ENCODE peak calls at places on chromosomes 12 and 14, in eight cellular contexts. One of them, this sample, is unnamed.

GRCh38 chr12:123478762-123479161 is 20.8 kb downstream of the SNRNP35 start:
- DNase-seq in endothelial cell of umbilical vein: peak; percentile 94
- DNase-seq in pancreas: no peak
- DNase-seq in HAP-1: no peak
- DNase-seq in mucosa of descending colon: no peak
- DNase-seq in HCT116: no peak
- DNase-seq in heart right ventricle: peak; percentile 71
- DNase-seq in IMR-90: peak; percentile 18
- DNase-seq in this sample: no peak

GRCh38 chr14:51442513-51443175 is 202.6 kb downstream of the TMX1 start:
- DNase-seq in endothelial cell of umbilical vein: peak; percentile 86
- DNase-seq in pancreas: no peak
- DNase-seq in HAP-1: no peak
- DNase-seq in mucosa of descending colon: no peak
- DNase-seq in HCT116: no peak
- DNase-seq in heart right ventricle: no peak
- DNase-seq in IMR-90: peak; percentile 99
- DNase-seq in this sample: no peak

GRCh38 chr12:99386907-99387306 is 260.6 kb upstream of the GARIN6 start:
- DNase-seq in endothelial cell of umbilical vein: no peak
- DNase-seq in pancreas: no peak
- DNase-seq in HAP-1: peak; percentile 58
- DNase-seq in mucosa of descending colon: no peak
- DNase-seq in HCT116: peak; percentile 28
- DNase-seq in heart right ventricle: no peak
- DNase-seq in IMR-90: peak; percentile 8
- DNase-seq in this sample: no peak

GRCh38 chr14:92495041-92495440 is 18.5 kb upstream of the RIN3 start:
- DNase-seq in endothelial cell of umbilical vein: no peak
- DNase-seq in pancreas: no peak
- DNase-seq in HAP-1: no peak
- DNase-seq in mucosa of descending colon: no peak
- DNase-seq in HCT116: no peak
- DNase-seq in heart right ventricle: peak; percentile 10
- DNase-seq in IMR-90: peak; percentile 81
- DNase-seq in this sample: no peak

GRCh38 chr14:50116986-50117385 is 614 bp upstream of the VCPKMT start:
- DNase-seq in endothelial cell of umbilical vein: no peak
- DNase-seq in pancreas: no peak
- DNase-seq in HAP-1: peak; percentile 5
- DNase-seq in mucosa of descending colon: no peak
- DNase-seq in HCT116: no peak
- DNase-seq in heart right ventricle: no peak
- DNase-seq in IMR-90: no peak
- DNase-seq in this sample: no peak

GRCh38 chr14:103733651-103734050 is 18.0 kb downstream of the ZFYVE21 start:
- DNase-seq in endothelial cell of umbilical vein: no peak
- DNase-seq in pancreas: no peak
- DNase-seq in HAP-1: no peak
- DNase-seq in mucosa of descending colon: no peak
- DNase-seq in HCT116: no peak
- DNase-seq in heart right ventricle: no peak
- DNase-seq in IMR-90: no peak
- DNase-seq in this sample: no peak

GRCh38 chr12:65742481-65742971 is 81.8 kb upstream of the HMGA2 start:
- DNase-seq in endothelial cell of umbilical vein: peak; percentile 29
- DNase-seq in pancreas: no peak
- DNase-seq in HAP-1: no peak
- DNase-seq in mucosa of descending colon: no peak
- DNase-seq in HCT116: no peak
- DNase-seq in heart right ventricle: no peak
- DNase-seq in IMR-90: peak; percentile 44
- DNase-seq in this sample: no peak

GRCh38 chr12:51695241-51696010 is 104.4 kb downstream of the SCN8A start:
- DNase-seq in endothelial cell of umbilical vein: no peak
- DNase-seq in pancreas: no peak
- DNase-seq in HAP-1: no peak
- DNase-seq in mucosa of descending colon: no peak
- DNase-seq in HCT116: no peak
- DNase-seq in heart right ventricle: no peak
- DNase-seq in IMR-90: peak; percentile 56
- DNase-seq in this sample: no peak

GRCh38 chr14:83520837-83521236 is 1987.2 kb upstream of the SEL1L start:
- DNase-seq in endothelial cell of umbilical vein: no peak
- DNase-seq in pancreas: no peak
- DNase-seq in HAP-1: no peak
- DNase-seq in mucosa of descending colon: no peak
- DNase-seq in HCT116: no peak
- DNase-seq in heart right ventricle: no peak
- DNase-seq in IMR-90: peak; percentile 88
- DNase-seq in this sample: no peak

GRCh38 chr14:32669416-32669815 is 269.3 kb upstream of the NPAS3 start:
- DNase-seq in endothelial cell of umbilical vein: peak; percentile 6
- DNase-seq in pancreas: no peak
- DNase-seq in HAP-1: no peak
- DNase-seq in mucosa of descending colon: no peak
- DNase-seq in HCT116: no peak
- DNase-seq in heart right ventricle: no peak
- DNase-seq in IMR-90: no peak
- DNase-seq in this sample: no peak

GRCh38 chr12:62320054-62320453 is 59.9 kb downstream of the USP15 start:
- DNase-seq in endothelial cell of umbilical vein: no peak
- DNase-seq in pancreas: no peak
- DNase-seq in HAP-1: no peak
- DNase-seq in mucosa of descending colon: no peak
- DNase-seq in HCT116: no peak
- DNase-seq in heart right ventricle: no peak
- DNase-seq in IMR-90: no peak
- DNase-seq in this sample: no peak

GRCh38 chr14:92615451-92615850 is 101.9 kb downstream of the RIN3 start:
- DNase-seq in endothelial cell of umbilical vein: no peak
- DNase-seq in pancreas: no peak
- DNase-seq in HAP-1: no peak
- DNase-seq in mucosa of descending colon: no peak
- DNase-seq in HCT116: no peak
- DNase-seq in heart right ventricle: no peak
- DNase-seq in IMR-90: no peak
- DNase-seq in this sample: no peak

GRCh38 chr12:42584539-42585174 is 4.9 kb downstream of the PRICKLE1 start:
- DNase-seq in endothelial cell of umbilical vein: peak; percentile 37
- DNase-seq in pancreas: no peak
- DNase-seq in HAP-1: no peak
- DNase-seq in mucosa of descending colon: no peak
- DNase-seq in HCT116: no peak
- DNase-seq in heart right ventricle: no peak
- DNase-seq in IMR-90: no peak
- DNase-seq in this sample: no peak

GRCh38 chr12:40224439-40225291 is at the start of gene LRRK2:
- DNase-seq in endothelial cell of umbilical vein: peak; percentile 55
- DNase-seq in pancreas: peak; percentile 78
- DNase-seq in HAP-1: peak; percentile 39
- DNase-seq in mucosa of descending colon: peak; percentile 77
- DNase-seq in HCT116: no peak
- DNase-seq in heart right ventricle: peak; percentile 86
- DNase-seq in IMR-90: peak; percentile 28
- DNase-seq in this sample: peak; percentile 91

GRCh38 chr12:113788020-113788856 is 177.9 kb downstream of the RBM19 start:
- DNase-seq in endothelial cell of umbilical vein: no peak
- DNase-seq in pancreas: no peak
- DNase-seq in HAP-1: no peak
- DNase-seq in mucosa of descending colon: no peak
- DNase-seq in HCT116: no peak
- DNase-seq in heart right ventricle: no peak
- DNase-seq in IMR-90: peak; percentile 35
- DNase-seq in this sample: no peak

GRCh38 chr14:81465507-81466228 is 65.5 kb upstream of the STON2 start:
- DNase-seq in endothelial cell of umbilical vein: no peak
- DNase-seq in pancreas: no peak
- DNase-seq in HAP-1: no peak
- DNase-seq in mucosa of descending colon: no peak
- DNase-seq in HCT116: no peak
- DNase-seq in heart right ventricle: no peak
- DNase-seq in IMR-90: no peak
- DNase-seq in this sample: no peak

GRCh38 chr12:12954361-12954760 is 2.4 kb upstream of the GPRC5D start:
- DNase-seq in endothelial cell of umbilical vein: peak; percentile 16
- DNase-seq in pancreas: no peak
- DNase-seq in HAP-1: no peak
- DNase-seq in mucosa of descending colon: no peak
- DNase-seq in HCT116: no peak
- DNase-seq in heart right ventricle: no peak
- DNase-seq in IMR-90: peak; percentile 55
- DNase-seq in this sample: no peak

GRCh38 chr12:12952036-12952435 is at the start of gene GPRC5D:
- DNase-seq in endothelial cell of umbilical vein: no peak
- DNase-seq in pancreas: no peak
- DNase-seq in HAP-1: no peak
- DNase-seq in mucosa of descending colon: no peak
- DNase-seq in HCT116: no peak
- DNase-seq in heart right ventricle: no peak
- DNase-seq in IMR-90: no peak
- DNase-seq in this sample: no peak

GRCh38 chr12:12954878-12955625 is 3.1 kb upstream of the GPRC5D start:
- DNase-seq in endothelial cell of umbilical vein: no peak
- DNase-seq in pancreas: no peak
- DNase-seq in HAP-1: no peak
- DNase-seq in mucosa of descending colon: no peak
- DNase-seq in HCT116: no peak
- DNase-seq in heart right ventricle: no peak
- DNase-seq in IMR-90: no peak
- DNase-seq in this sample: no peak

GRCh38 chr12:12947902-12948301 is 4.1 kb downstream of the GPRC5D start:
- DNase-seq in endothelial cell of umbilical vein: no peak
- DNase-seq in pancreas: no peak
- DNase-seq in HAP-1: no peak
- DNase-seq in mucosa of descending colon: no peak
- DNase-seq in HCT116: no peak
- DNase-seq in heart right ventricle: no peak
- DNase-seq in IMR-90: no peak
- DNase-seq in this sample: no peak

DNA sequence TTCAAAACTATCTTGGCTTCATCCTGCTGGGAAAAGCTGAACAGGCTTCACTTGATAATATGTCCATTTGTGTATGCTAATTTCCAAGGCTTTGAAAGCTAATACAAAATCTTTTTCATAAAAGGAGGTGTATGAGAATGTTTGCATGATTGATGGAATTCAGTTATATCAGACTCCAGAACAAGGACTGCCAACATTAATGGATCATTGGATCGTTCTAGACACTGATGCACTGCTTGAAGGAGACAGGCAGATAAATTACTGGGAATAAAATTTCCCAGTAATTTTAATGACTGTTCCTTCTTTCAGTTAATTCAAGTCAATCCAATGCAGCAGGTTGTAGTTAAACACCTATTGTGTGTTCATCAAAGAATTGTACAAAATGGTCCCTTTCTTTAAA is 466 bp downstream of the GPRC5D start:
- DNase-seq in endothelial cell of umbilical vein: no peak
- DNase-seq in pancreas: no peak
- DNase-seq in HAP-1: no peak
- DNase-seq in mucosa of descending colon: no peak
- DNase-seq in HCT116: no peak
- DNase-seq in heart right ventricle: no peak
- DNase-seq in IMR-90: no peak
- DNase-seq in this sample: no peak
- H3K4me1 ChIP-seq in endothelial cell of umbilical vein: no peaks in the 10 kb centered on the region
- H3K4me1 ChIP-seq in pancreas: no peaks in the 10 kb centered on the region
- H3K4me1 ChIP-seq in HAP-1: no peaks in the 10 kb centered on the region
- H3K4me1 ChIP-seq in mucosa of descending colon: no peaks in the 10 kb centered on the region
- H3K4me1 ChIP-seq in HCT116: no peaks in the 10 kb centered on the region
- H3K4me1 ChIP-seq in heart right ventricle: no peaks in the 10 kb centered on the region
- H3K4me1 ChIP-seq in IMR-90: no peaks in the 10 kb centered on the region
- H3K4me1 ChIP-seq in this sample: no peaks in the 10 kb centered on the region

DNA sequence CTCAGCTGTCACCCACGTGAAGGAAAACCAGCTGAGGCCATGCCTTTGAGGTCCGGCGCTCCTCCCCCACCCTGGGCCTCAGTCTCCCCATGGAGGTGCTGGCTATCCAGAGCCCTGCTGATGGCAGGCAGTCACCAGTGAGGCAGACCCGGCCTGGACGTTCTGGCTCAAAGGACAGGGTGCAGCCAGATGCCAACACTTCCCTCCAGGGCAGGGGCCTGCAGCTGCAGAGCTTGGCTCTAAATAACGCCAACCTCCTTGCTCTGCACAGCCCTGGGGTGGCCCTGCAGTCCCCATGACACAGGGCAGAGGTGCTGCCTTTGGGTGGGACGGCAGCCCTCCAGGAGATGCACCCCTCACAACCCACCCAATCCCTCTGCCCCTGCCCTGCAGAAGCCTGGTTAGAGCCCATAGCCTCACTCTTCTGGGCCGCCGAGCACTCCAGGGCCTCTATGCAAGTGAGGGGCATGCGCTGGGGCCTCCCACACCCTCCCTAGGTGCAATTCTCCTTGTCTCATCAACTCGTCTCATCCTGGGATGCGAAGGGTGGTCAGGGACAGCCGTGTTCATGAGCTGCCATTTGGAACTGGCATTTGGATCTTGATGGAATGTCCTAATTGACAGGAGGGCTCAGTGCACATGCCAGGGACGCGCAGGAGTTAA is 30.4 kb downstream of the CCDC85C start:
- DNase-seq in endothelial cell of umbilical vein: no peak
- DNase-seq in pancreas: no peak
- DNase-seq in HAP-1: no peak
- DNase-seq in mucosa of descending colon: no peak
- DNase-seq in HCT116: no peak
- DNase-seq in heart right ventricle: no peak
- DNase-seq in IMR-90: no peak
- DNase-seq in this sample: no peak
- H3K4me1 ChIP-seq in endothelial cell of umbilical vein: no peaks in the 10 kb centered on the region
- H3K4me1 ChIP-seq in pancreas: peaks cover 74% of the 10 kb centered on the region
- H3K4me1 ChIP-seq in HAP-1: peaks cover 21% of the 10 kb centered on the region
- H3K4me1 ChIP-seq in mucosa of descending colon: peaks cover 78% of the 10 kb centered on the region
- H3K4me1 ChIP-seq in HCT116: peaks cover 57% of the 10 kb centered on the region
- H3K4me1 ChIP-seq in heart right ventricle: peaks cover 42% of the 10 kb centered on the region
- H3K4me1 ChIP-seq in IMR-90: peaks cover 63% of the 10 kb centered on the region
- H3K4me1 ChIP-seq in this sample: no peaks in the 10 kb centered on the region

DNA sequence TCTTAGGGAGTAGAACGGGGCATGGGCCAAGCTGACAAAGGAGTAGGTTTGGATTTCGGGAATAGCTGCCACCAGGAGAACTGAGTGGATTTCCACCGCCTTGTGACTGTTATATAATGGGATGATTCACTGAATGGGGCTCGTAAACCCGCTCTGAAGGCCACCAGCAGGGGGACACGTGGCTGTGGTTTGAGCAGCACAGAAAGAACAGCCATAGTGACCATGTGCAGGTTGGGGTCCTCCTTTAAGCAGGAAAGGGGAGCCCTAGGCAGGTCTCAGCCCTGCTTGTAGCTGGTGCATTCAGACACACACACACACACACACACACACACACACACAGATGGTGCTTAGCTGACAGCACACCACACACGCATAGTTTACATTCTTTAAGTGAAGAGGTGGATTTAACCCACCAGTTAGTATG is 8.6 kb upstream of the ASB2 start:
- DNase-seq in endothelial cell of umbilical vein: no peak
- DNase-seq in pancreas: no peak
- DNase-seq in HAP-1: peak; percentile 31
- DNase-seq in mucosa of descending colon: peak; percentile 43
- DNase-seq in HCT116: peak; percentile 60
- DNase-seq in heart right ventricle: peak; percentile 50
- DNase-seq in IMR-90: peak; percentile 91
- DNase-seq in this sample: no peak
- H3K4me1 ChIP-seq in endothelial cell of umbilical vein: no peaks in the 10 kb centered on the region
- H3K4me1 ChIP-seq in pancreas: no peaks in the 10 kb centered on the region
- H3K4me1 ChIP-seq in HAP-1: peaks cover 5% of the 10 kb centered on the region
- H3K4me1 ChIP-seq in mucosa of descending colon: no peaks in the 10 kb centered on the region
- H3K4me1 ChIP-seq in HCT116: peaks cover 15% of the 10 kb centered on the region
- H3K4me1 ChIP-seq in heart right ventricle: no peaks in the 10 kb centered on the region
- H3K4me1 ChIP-seq in IMR-90: peaks cover 33% of the 10 kb centered on the region
- H3K4me1 ChIP-seq in this sample: no peaks in the 10 kb centered on the region

GRCh38 chr12:78248321-78248720 is 417.6 kb downstream of the NAV3 start:
- DNase-seq in endothelial cell of umbilical vein: no peak
- DNase-seq in pancreas: no peak
- DNase-seq in HAP-1: no peak
- DNase-seq in mucosa of descending colon: no peak
- DNase-seq in HCT116: no peak
- DNase-seq in heart right ventricle: no peak
- DNase-seq in IMR-90: no peak
- DNase-seq in this sample: no peak
- H3K4me1 ChIP-seq in endothelial cell of umbilical vein: no peaks in the 10 kb centered on the region
- H3K4me1 ChIP-seq in pancreas: no peaks in the 10 kb centered on the region
- H3K4me1 ChIP-seq in HAP-1: no peaks in the 10 kb centered on the region
- H3K4me1 ChIP-seq in mucosa of descending colon: no peaks in the 10 kb centered on the region
- H3K4me1 ChIP-seq in HCT116: no peaks in the 10 kb centered on the region
- H3K4me1 ChIP-seq in heart right ventricle: no peaks in the 10 kb centered on the region
- H3K4me1 ChIP-seq in IMR-90: no peaks in the 10 kb centered on the region
- H3K4me1 ChIP-seq in this sample: no peaks in the 10 kb centered on the region

This sample was measured in right lobe of liver.